ENCODE peak calls at places on chromosomes 6 and 20, in seven cellular contexts. M, O, U, Y, W, A and J are unnamed samples. For H3K4me1 and H4K20me1, the result is how much of the 10 kb centered on the place peaks cover.

GRCh38 chr6:11609324-11610071 is 71.9 kb downstream of the TMEM170B start:
- DNase-seq in M (peak), O (no peak), U (no peak), Y (no peak), W (peak), A (no peak), J (peak)

GRCh38 chr6:133236898-133237297 is 4.3 kb upstream of the EYA4 start:
- DNase-seq in M (peak), O (no peak), U (no peak), Y (no peak), W (no peak), A (no peak), J (no peak)

GRCh38 chr6:42359021-42359420 is 92.7 kb downstream of the TRERF1 start:
- DNase-seq in M (peak), O (no peak), U (no peak), Y (no peak), W (no peak), A (no peak), J (no peak)

GRCh38 chr20:64145458-64146300 is 18.6 kb upstream of the MYT1 start:
- DNase-seq in M (no peak), O (no peak), U (no peak), Y (no peak), W (no peak), A (peak), J (no peak)

GRCh38 chr6:139378882-139379341 is 4.5 kb upstream of the CITED2 start:
- DNase-seq in M (peak), O (peak), U (no peak), Y (peak), W (no peak), A (no peak), J (peak)

GRCh38 chr20:44896583-44896982 is 11.1 kb downstream of the YWHAB start:
- DNase-seq in M (peak), O (peak), U (peak), Y (no peak), W (no peak), A (no peak), J (no peak)

GRCh38 chr6:140043357-140043756 is 668.9 kb upstream of the CITED2 start:
- DNase-seq in M (peak), O (no peak), U (no peak), Y (peak), W (no peak), A (no peak), J (peak)

GRCh38 chr20:24995741-24996448 is 3.3 kb upstream of the APMAP start:
- DNase-seq in M (peak), O (no peak), U (no peak), Y (no peak), W (peak), A (peak), J (no peak)

GRCh38 chr6:135782517-135782916 is 69.0 kb upstream of the PDE7B start:
- DNase-seq in M (peak), O (no peak), U (no peak), Y (no peak), W (no peak), A (no peak), J (no peak)

GRCh38 chr6:104625536-104625935 is 234.2 kb downstream of the HACE1 start:
- DNase-seq in M (peak), O (no peak), U (no peak), Y (peak), W (peak), A (no peak), J (peak)

GRCh38 chr6:23282243-23283021 is 713.1 kb downstream of the HDGFL1 start:
- DNase-seq in M (no peak), O (no peak), U (no peak), Y (peak), W (no peak), A (no peak), J (no peak)

GRCh38 chr6:64680446-64680845 is 1026.6 kb downstream of the EYS start:
- DNase-seq in M (no peak), O (no peak), U (no peak), Y (peak), W (no peak), A (no peak), J (peak)

GRCh38 chr6:107801195-107801594 is 22.9 kb downstream of the SCML4 start:
- DNase-seq in M (no peak), O (no peak), U (no peak), Y (no peak), W (no peak), A (peak), J (no peak)

GRCh38 chr6:157432231-157432630 is 51.2 kb downstream of the ZDHHC14 start:
- DNase-seq in M (no peak), O (no peak), U (no peak), Y (no peak), W (no peak), A (no peak), J (no peak)

GRCh38 chr6:35972471-35972985 is 51.6 kb upstream of the SRPK1 start:
- DNase-seq in M (no peak), O (peak), U (no peak), Y (peak), W (peak), A (peak), J (no peak)

GRCh38 chr6:12886961-12887775 is 170.6 kb downstream of the PHACTR1 start:
- DNase-seq in M (peak), O (no peak), U (no peak), Y (peak), W (peak), A (peak), J (no peak)

GRCh38 chr20:14853079-14853478 is 515.7 kb upstream of the FLRT3 start:
- DNase-seq in M (no peak), O (no peak), U (no peak), Y (no peak), W (no peak), A (no peak), J (no peak)

GRCh38 chr6:56370591-56371198 is 123.3 kb upstream of the COL21A1 start:
- DNase-seq in M (peak), O (peak), U (peak), Y (peak), W (no peak), A (no peak), J (no peak)

GRCh38 chr6:17865243-17865642 is 122.2 kb downstream of the KIF13A start:
- DNase-seq in M (peak), O (no peak), U (no peak), Y (peak), W (no peak), A (no peak), J (peak)

GRCh38 chr6:24882835-24883555 is 52.8 kb downstream of the RIPOR2 start:
- DNase-seq in M (no peak), O (no peak), U (no peak), Y (no peak), W (no peak), A (no peak), J (no peak)

GRCh38 chr6:127952831-127953230 is 52.0 kb upstream of the THEMIS start:
- DNase-seq in M (peak), O (no peak), U (no peak), Y (no peak), W (peak), A (no peak), J (no peak)

GRCh38 chr6:160030103-160030502 is 61.2 kb downstream of the IGF2R start:
- DNase-seq in M (peak), O (no peak), U (no peak), Y (peak), W (peak), A (no peak), J (peak)

GRCh38 chr6:23319560-23319959 is 750.2 kb downstream of the HDGFL1 start:
- DNase-seq in M (no peak), O (no peak), U (no peak), Y (no peak), W (no peak), A (no peak), J (no peak)

GRCh38 chr6:41228616-41229015 is 467 bp downstream of the TREML4 start:
- DNase-seq in M (peak), O (no peak), U (no peak), Y (no peak), W (peak), A (peak), J (no peak)

GRCh38 chr20:34110025-34111013 is 1.7 kb downstream of the EIF2S2 start:
- DNase-seq in M (peak), O (peak), U (peak), Y (no peak), W (no peak), A (no peak), J (no peak)

GRCh38 chr6:138240476-138241245 is 22.4 kb upstream of the PBOV1 start:
- DNase-seq in M (no peak), O (no peak), U (no peak), Y (no peak), W (no peak), A (no peak), J (no peak)

GRCh38 chr6:152004036-152004566 is 196.6 kb downstream of the ESR1 start:
- DNase-seq in M (peak), O (no peak), U (no peak), Y (no peak), W (no peak), A (no peak), J (no peak)

GRCh38 chr20:11229772-11230171 is 556.0 kb upstream of the JAG1 start:
- DNase-seq in M (peak), O (no peak), U (no peak), Y (peak), W (peak), A (no peak), J (peak)

GRCh38 chr6:130903007-130903406 is 75.8 kb downstream of the SMLR1 start:
- DNase-seq in M (no peak), O (no peak), U (no peak), Y (no peak), W (peak), A (no peak), J (no peak)

GRCh38 chr6:134534708-134535149 is 216.8 kb upstream of the SGK1 start:
- DNase-seq in M (peak), O (no peak), U (no peak), Y (no peak), W (no peak), A (no peak), J (no peak)

GRCh38 chr6:148835920-148836441 is 89.2 kb downstream of the UST start:
- DNase-seq in M (peak), O (no peak), U (no peak), Y (peak), W (no peak), A (no peak), J (no peak)

GRCh38 chr20:57397004-57397692 is 6.0 kb downstream of the RBM38 start:
- DNase-seq in M (no peak), O (no peak), U (peak), Y (no peak), W (no peak), A (no peak), J (no peak)

GRCh38 chr20:16607364-16608264 is 34.4 kb upstream of the KIF16B start:
- DNase-seq in M (no peak), O (peak), U (no peak), Y (peak), W (no peak), A (peak), J (no peak)
- H3K27ac ChIP-seq in M (no peak), O (peak), U (no peak), Y (peak), W (no peak), A (no peak), J (no peak)

DNA sequence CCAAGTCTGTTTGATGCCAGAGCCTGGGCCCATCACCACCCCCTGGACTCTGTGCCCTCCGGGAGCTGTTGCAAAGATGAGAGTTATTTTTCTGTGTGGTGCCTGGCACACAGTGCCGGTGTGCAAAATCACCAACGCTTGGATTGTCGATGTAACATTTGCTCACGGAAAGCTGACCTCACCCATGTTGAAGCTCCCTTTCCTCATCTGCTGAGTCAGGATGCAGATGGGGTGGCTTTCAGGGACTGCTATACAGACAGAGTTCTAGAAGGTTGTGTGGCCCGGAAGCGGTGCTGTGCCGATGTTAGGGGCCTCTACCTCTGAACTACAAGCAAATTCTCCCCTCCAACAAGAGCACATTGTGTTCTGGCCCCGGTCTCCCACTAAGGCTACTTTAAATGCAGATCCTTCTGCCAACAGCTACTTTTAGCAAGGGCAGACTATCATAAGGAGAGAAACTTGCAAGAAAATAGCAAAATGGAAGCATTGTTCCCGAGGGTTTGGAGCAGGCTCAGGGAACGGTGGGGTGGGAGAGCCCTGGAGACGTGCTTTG is 34.0 kb downstream of the EYA2 start:
- DNase-seq in M (peak), O (no peak), U (no peak), Y (no peak), W (peak), A (no peak), J (no peak)
- H3K4me1 ChIP-seq in M (under half), O (under half), U (under half), Y (under half), W (under half), A (under half), J (under half)

GRCh38 chr6:163459536-163459935 is 45.0 kb downstream of the QKI start:
- DNase-seq in M (no peak), O (no peak), U (no peak), Y (no peak), W (no peak), A (no peak), J (no peak)

GRCh38 chr6:163457637-163458561 is 43.4 kb downstream of the QKI start:
- DNase-seq in M (peak), O (peak), U (no peak), Y (peak), W (no peak), A (no peak), J (no peak)

GRCh38 chr6:163459007-163459406 is 44.5 kb downstream of the QKI start:
- DNase-seq in M (no peak), O (no peak), U (no peak), Y (no peak), W (no peak), A (no peak), J (no peak)

GRCh38 chr6:163455553-163455952 is 41.0 kb downstream of the QKI start:
- DNase-seq in M (peak), O (no peak), U (no peak), Y (no peak), W (no peak), A (no peak), J (no peak)

GRCh38 chr6:163454425-163454824 is 39.9 kb downstream of the QKI start:
- DNase-seq in M (no peak), O (no peak), U (no peak), Y (no peak), W (no peak), A (no peak), J (no peak)
- H4K20me1 ChIP-seq in M (under half), O (under half), U (under half), Y (under half), W (half or more), A (under half), J (half or more)

DNA sequence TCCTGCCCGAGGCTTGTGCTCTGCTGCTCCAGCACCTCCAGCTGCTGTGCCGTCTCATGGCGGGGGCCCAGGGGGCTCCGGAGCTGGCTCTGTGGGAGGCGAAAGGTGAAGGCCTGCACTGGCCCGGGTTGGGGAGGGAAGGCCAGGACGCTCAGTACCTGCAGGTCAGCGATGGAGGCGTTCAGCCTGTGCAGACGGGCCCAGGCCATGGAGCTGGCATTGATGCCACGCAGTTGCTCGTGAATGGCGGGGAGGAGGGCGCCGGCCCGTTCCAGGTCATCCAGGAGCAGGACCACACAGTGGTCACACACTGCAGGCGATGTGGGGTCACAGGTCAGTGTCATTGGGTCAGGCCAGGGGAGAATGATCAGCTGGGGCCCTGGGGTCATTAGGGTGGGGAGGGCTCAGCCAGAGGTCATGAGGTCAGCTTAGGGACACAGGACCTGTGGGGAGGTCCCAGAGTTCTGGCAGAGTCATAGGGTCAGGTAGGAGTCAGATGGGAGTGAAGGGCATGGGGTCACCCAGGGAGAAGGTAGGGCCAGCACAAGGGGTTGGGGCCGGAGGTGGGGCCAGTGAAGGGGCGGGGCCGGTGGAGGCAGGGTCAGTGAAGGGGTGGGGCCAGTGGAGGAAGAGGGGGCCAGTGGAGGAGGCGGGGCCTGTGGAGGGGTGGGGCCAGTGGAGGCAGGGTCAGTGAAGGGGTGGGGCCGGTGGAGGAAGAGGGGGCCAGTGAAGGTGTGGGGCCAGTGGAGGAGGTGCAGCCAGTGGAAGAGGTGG is 18.0 kb downstream of the ADRM1 start:
- DNase-seq in M (peak), O (no peak), U (peak), Y (peak), W (peak), A (no peak), J (no peak)
- H3K27ac ChIP-seq in M (no peak), O (peak), U (no peak), Y (no peak), W (no peak), A (no peak), J (peak)

GRCh38 chr6:15481892-15482291 is 180.9 kb downstream of the DTNBP1 start:
- DNase-seq in M (no peak), O (no peak), U (no peak), Y (no peak), W (no peak), A (no peak), J (no peak)
- H3K4me1 ChIP-seq in M (under half), O (under half), U (under half), Y (under half), W (under half), A (under half), J (under half)

GRCh38 chr6:142914371-142914770 is 30.6 kb downstream of the HIVEP2 start:
- DNase-seq in M (peak), O (no peak), U (no peak), Y (no peak), W (no peak), A (no peak), J (no peak)

GRCh38 chr6:142913036-142913510 is 31.9 kb downstream of the HIVEP2 start:
- DNase-seq in M (no peak), O (no peak), U (no peak), Y (no peak), W (no peak), A (no peak), J (no peak)

GRCh38 chr6:142911395-142911794 is 33.6 kb downstream of the HIVEP2 start:
- DNase-seq in M (no peak), O (no peak), U (no peak), Y (no peak), W (no peak), A (no peak), J (no peak)

GRCh38 chr6:142913511-142914047 is 31.4 kb downstream of the HIVEP2 start:
- DNase-seq in M (no peak), O (no peak), U (peak), Y (no peak), W (no peak), A (no peak), J (no peak)

DNA sequence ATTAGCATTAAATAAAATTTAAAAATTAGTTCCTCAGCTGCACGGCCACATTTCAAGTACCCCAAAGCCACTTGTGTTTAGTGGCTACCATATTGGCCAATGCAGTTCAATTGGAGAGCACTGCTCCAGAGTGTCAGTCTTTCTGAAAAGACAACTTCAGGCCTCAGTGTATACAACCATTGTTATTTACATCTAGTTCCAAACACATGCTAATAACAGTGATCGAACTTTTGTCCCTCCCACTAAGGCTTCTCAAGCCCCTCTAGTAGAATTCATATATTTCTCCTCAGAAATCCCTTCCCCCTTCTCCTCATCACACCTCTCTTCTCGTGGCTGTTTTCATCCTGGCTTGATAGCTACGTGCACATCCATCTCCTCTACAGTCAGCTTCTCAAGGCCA is 32.9 kb downstream of the HIVEP2 start:
- DNase-seq in M (no peak), O (no peak), U (no peak), Y (no peak), W (no peak), A (no peak), J (no peak)
- H4K20me1 ChIP-seq in M (under half), O (under half), U (under half), Y (under half), W (under half), A (under half), J (under half)

GRCh38 chr6:37515712-37516075 is 16.0 kb upstream of the CCDC167 start:
- DNase-seq in M (no peak), O (no peak), U (no peak), Y (no peak), W (no peak), A (no peak), J (no peak)
- H3K27ac ChIP-seq in M (no peak), O (no peak), U (no peak), Y (no peak), W (no peak), A (no peak), J (no peak)